ENCODE peak calls at places on chromosomes 13 and 19, in four cellular contexts. D is effector memory CD4-positive, alpha-beta T cell; V is PC-3; T is suprapubic skin. A is an unnamed sample.

GRCh38 chr19:10551698-10552301 is 8.1 kb downstream of the ATG4D start:
- DNase-seq in D (no peak), V (peak), T (no peak), A (no peak)

GRCh38 chr13:71866173-71867091 is 572 bp downstream of the DACH1 start:
- DNase-seq in D (no peak), V (no peak), T (no peak), A (no peak)

GRCh38 chr13:110056640-110057039 is 250.3 kb downstream of the COL4A1 start:
- DNase-seq in D (no peak), V (no peak), T (no peak), A (no peak)

GRCh38 chr13:42396501-42396900 is 124.5 kb downstream of the AKAP11 start:
- DNase-seq in D (no peak), V (peak), T (no peak), A (no peak)

GRCh38 chr13:67204731-67205130 is 25.4 kb downstream of the PCDH9 start:
- DNase-seq in D (no peak), V (no peak), T (no peak), A (no peak)

GRCh38 chr13:113726961-113727411 is 32.0 kb upstream of the TMEM255B start:
- DNase-seq in D (no peak), V (peak), T (peak), A (no peak)

GRCh38 chr19:48053076-48053475 is 9.2 kb upstream of the CABP5 start:
- DNase-seq in D (no peak), V (no peak), T (no peak), A (no peak)

GRCh38 chr19:35773020-35773809 is 2.1 kb upstream of the ARHGAP33 start:
- DNase-seq in D (no peak), V (no peak), T (no peak), A (no peak)

GRCh38 chr13:45521292-45521691 is 56.6 kb downstream of the COG3 start:
- DNase-seq in D (no peak), V (peak), T (no peak), A (no peak)

GRCh38 chr13:29362849-29363604 is 232.5 kb downstream of the SLC7A1 start:
- DNase-seq in D (peak), V (peak), T (no peak), A (peak)

GRCh38 chr13:66353664-66354063 is 876.5 kb downstream of the PCDH9 start:
- DNase-seq in D (no peak), V (peak), T (no peak), A (no peak)

GRCh38 chr13:21060063-21060826 is 1.1 kb downstream of the LATS2 start:
- DNase-seq in D (no peak), V (peak), T (peak), A (no peak)

GRCh38 chr19:44847144-44848035 is 1.3 kb downstream of the NECTIN2 start:
- DNase-seq in D (no peak), V (peak), T (peak), A (no peak)

GRCh38 chr13:113009743-113010509 is 40.9 kb downstream of the MCF2L start:
- DNase-seq in D (no peak), V (no peak), T (no peak), A (no peak)

GRCh38 chr13:99806671-99807070 is 164.9 kb downstream of the ZIC5 start:
- DNase-seq in D (no peak), V (no peak), T (no peak), A (no peak)

DNA sequence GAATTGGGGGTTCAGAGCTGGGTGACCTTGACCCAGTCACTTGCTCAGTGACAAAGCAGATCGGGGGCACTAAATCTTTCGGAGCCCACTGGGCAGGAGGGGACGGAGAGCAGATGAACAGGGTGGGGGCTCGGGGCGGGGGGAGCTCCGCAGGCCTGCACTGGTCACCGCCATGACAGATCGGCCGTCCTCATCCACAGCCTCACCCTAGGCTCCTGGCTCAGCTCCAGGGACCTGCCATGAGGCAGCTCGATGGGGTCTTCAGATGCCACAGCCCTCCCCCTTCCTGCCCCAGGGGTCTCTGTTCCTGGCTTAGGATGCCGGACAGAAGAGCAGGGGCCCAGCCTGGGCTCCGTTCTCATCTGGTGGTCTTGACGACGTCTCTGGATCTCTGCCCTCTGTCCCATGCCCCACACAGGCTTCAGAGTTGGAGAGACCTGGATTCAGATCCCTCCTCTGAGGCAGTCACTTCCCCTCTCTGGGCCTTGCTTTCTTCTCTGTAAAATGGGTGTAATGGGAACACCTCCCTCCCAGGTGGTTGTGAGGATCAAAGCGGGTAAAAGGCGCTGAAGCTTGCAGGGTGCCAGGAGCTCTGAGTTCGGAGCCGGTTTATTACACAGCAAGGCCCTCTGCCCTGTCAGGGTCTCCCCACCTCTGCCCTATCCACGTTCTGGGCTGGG is 3.0 kb downstream of the KDM4B start:
- DNase-seq in D (no peak), V (no peak), T (peak), A (no peak)
- H3K4me3 ChIP-seq in D (no peak), V (peak), T (peak), A (no peak)

GRCh38 chr19:41758846-41759245 is 3.5 kb downstream of the CEACAM6 start:
- DNase-seq in D (no peak), V (peak), T (no peak), A (no peak)
- H3K4me3 ChIP-seq in D (no peak), V (no peak), T (no peak), A (no peak)

GRCh38 chr13:51000576-51001260 is 91.1 kb downstream of the RNASEH2B start:
- DNase-seq in D (no peak), V (peak), T (no peak), A (no peak)
- H3K4me3 ChIP-seq in D (no peak), V (no peak), T (no peak), A (no peak)

GRCh38 chr19:41879670-41880328 is 2.7 kb downstream of the CD79A start:
- DNase-seq in D (no peak), V (no peak), T (no peak), A (no peak)

GRCh38 chr19:41877490-41877876 is 404 bp downstream of the CD79A start:
- DNase-seq in D (no peak), V (no peak), T (no peak), A (no peak)

GRCh38 chr19:41876847-41877489 is at the start of gene CD79A:
- DNase-seq in D (no peak), V (no peak), T (no peak), A (peak)

GRCh38 chr19:41879080-41879479 is 2.0 kb downstream of the CD79A start:
- DNase-seq in D (no peak), V (no peak), T (no peak), A (no peak)

DNA sequence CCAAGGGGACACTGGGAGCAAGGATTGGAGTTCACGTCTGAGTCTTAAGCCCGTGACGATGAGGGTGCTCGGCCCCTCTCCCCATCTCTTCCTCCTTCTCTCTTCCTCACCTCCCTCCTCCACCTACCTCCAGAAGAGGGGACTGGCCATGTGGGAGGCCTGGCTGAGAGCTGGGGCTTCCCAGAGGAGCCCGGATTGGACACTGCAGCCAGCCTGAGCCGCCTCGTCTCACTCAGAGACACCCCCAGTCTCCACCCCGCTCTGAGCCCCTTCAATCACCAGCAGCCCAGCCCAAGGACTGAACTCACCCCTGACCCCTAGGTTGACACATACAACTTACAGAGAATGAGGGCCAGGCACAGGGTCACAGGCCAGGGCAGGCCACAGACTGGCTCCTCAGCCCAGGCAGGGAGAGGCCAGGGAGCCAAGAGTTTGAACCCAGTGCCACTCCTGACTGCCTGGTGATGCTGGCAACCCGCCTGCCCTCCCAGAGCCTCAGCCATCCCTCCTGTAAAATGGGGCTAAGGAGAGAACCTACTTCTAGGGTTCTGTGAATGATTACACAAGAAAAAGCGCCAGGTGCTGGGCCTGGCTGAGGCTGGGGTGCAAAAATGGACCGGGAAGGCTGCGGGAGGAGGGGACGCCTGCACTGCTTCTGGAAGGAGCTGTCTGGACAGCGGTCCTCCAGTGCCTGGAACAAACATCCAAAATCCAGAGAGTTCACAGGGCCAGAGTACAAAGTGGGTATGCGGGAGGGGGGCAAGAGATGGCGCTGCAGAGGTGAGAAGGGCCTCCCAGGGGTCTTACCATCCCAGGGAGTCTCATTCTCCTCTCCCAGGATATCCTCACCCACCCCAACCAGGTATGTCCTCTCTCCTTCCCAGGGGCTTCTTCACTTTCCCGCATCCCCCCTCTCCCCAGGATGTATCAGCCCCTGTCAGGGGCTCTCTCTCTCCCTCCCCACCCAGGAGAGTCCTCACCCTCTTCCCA is 1.1 kb downstream of the CD79A start:
- DNase-seq in D (no peak), V (no peak), T (no peak), A (no peak)
- H3K4me3 ChIP-seq in D (no peak), V (no peak), T (no peak), A (peak)

DNA sequence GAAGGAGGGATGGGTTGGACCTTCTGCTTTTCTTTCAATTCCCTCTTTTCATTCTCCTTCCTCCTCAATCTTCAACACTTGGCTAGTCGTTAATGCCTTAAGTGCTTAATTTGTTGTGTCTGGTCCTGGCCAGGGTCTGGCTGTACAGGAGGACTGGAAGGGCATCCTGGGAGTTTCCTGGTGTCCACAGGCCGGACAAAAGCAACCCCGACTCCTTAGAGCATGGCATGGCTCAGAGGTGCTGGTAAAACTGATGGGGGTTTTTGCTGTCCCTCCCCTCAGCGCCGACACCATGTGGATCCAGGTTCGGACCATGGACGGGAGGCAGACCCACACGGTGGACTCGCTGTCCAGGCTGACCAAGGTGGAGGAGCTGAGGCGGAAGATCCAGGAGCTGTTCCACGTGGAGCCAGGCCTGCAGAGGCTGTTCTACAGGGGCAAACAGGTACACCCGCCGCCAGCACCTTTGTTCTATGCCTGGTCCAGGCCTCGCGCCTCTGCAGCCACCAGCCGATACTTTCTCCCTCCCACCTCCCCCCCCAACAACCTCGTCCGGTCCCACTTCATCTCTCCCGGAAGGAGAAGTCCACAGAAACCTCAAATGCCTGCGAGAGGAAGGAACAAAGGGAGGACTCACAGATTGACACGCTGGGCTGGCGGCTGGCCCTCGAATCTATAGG is 1.4 kb downstream of the UHRF1 start:
- DNase-seq in D (no peak), V (peak), T (no peak), A (peak)
- H3K4me3 ChIP-seq in D (peak), V (peak), T (peak), A (peak)

GRCh38 chr19:20999731-21000352 is 20.6 kb upstream of the ZNF430 start:
- DNase-seq in D (peak), V (peak), T (peak), A (no peak)
- H3K4me3 ChIP-seq in D (peak), V (no peak), T (peak), A (no peak)

A was measured in Jurkat, Clone E6-1.